ENCODE peak calls at places on chromosomes 6 and 20, in six cellular contexts. V, U, I, L, B and A are unnamed samples.

GRCh38 chr20:39627765-39628164 is 665.6 kb downstream of the DHX35 start:
- DNase-seq in V (no peak), U (no peak), I (no peak), L (no peak), B (no peak), A (no peak)

GRCh38 chr20:63690898-63691710 is 5.3 kb upstream of the TNFRSF6B start:
- DNase-seq in V (no peak), U (peak), I (no peak), L (no peak), B (peak), A (no peak)

GRCh38 chr20:35947489-35947888 is 6.8 kb downstream of the SCAND1 start:
- DNase-seq in V (peak), U (peak), I (peak), L (peak), B (peak), A (peak)

GRCh38 chr6:101578306-101578705 is 184.8 kb downstream of the GRIK2 start:
- DNase-seq in V (no peak), U (no peak), I (no peak), L (no peak), B (no peak), A (no peak)

GRCh38 chr6:28953039-28953872 is 29.5 kb upstream of the TRIM27 start:
- DNase-seq in V (peak), U (peak), I (peak), L (peak), B (peak), A (peak)

GRCh38 chr20:44031822-44032582 is 117.3 kb downstream of the TOX2 start:
- DNase-seq in V (no peak), U (no peak), I (no peak), L (no peak), B (no peak), A (no peak)

GRCh38 chr6:151196571-151196970 is 43.2 kb upstream of the AKAP12 start:
- DNase-seq in V (no peak), U (no peak), I (no peak), L (no peak), B (no peak), A (no peak)

GRCh38 chr20:327946-328563 is 2.7 kb downstream of the SOX12 start:
- DNase-seq in V (no peak), U (no peak), I (no peak), L (peak), B (no peak), A (no peak)

GRCh38 chr6:35635601-35636597 is 52.8 kb downstream of the FKBP5 start:
- DNase-seq in V (no peak), U (no peak), I (no peak), L (no peak), B (no peak), A (no peak)

GRCh38 chr6:52304917-52305316 is 20.4 kb upstream of the MCM3 start:
- DNase-seq in V (peak), U (no peak), I (no peak), L (no peak), B (no peak), A (no peak)

GRCh38 chr20:64101731-64102621 is 5.4 kb downstream of the NPBWR2 start:
- DNase-seq in V (peak), U (no peak), I (peak), L (no peak), B (peak), A (peak)

GRCh38 chr6:75893058-75893775 is 144.2 kb downstream of the MYO6 start:
- DNase-seq in V (peak), U (peak), I (peak), L (peak), B (no peak), A (peak)

GRCh38 chr20:46438156-46438750 is 31.8 kb upstream of the ELMO2 start:
- DNase-seq in V (peak), U (peak), I (peak), L (peak), B (no peak), A (no peak)

GRCh38 chr20:33079267-33079666 is at the start of gene BPIFB4:
- DNase-seq in V (no peak), U (no peak), I (no peak), L (no peak), B (no peak), A (no peak)

GRCh38 chr6:32110632-32111031 is 1.5 kb upstream of the TNXB start:
- DNase-seq in V (no peak), U (no peak), I (no peak), L (no peak), B (no peak), A (no peak)

GRCh38 chr6:150881911-150882481 is 16.5 kb downstream of the MTHFD1L start:
- DNase-seq in V (peak), U (peak), I (peak), L (no peak), B (no peak), A (no peak)

GRCh38 chr20:31721408-31722332 is 998 bp downstream of the BCL2L1 start:
- DNase-seq in V (no peak), U (peak), I (no peak), L (peak), B (peak), A (no peak)

GRCh38 chr6:118660218-118660569 is 8.8 kb upstream of the CEP85L start:
- DNase-seq in V (peak), U (no peak), I (no peak), L (peak), B (peak), A (no peak)

GRCh38 chr6:2725999-2726567 is 24.6 kb downstream of the MYLK4 start:
- DNase-seq in V (peak), U (no peak), I (no peak), L (no peak), B (no peak), A (no peak)

GRCh38 chr20:62142252-62143117 is 709 bp downstream of the PSMA7 start:
- DNase-seq in V (peak), U (no peak), I (no peak), L (no peak), B (no peak), A (peak)

GRCh38 chr6:92047886-92048285 is 1371.5 kb downstream of the EPHA7 start:
- DNase-seq in V (no peak), U (no peak), I (peak), L (peak), B (no peak), A (peak)

GRCh38 chr6:499617-500016 is 108.1 kb downstream of the IRF4 start:
- DNase-seq in V (no peak), U (no peak), I (no peak), L (no peak), B (peak), A (no peak)

GRCh38 chr6:21325201-21325856 is 268.2 kb upstream of the SOX4 start:
- DNase-seq in V (no peak), U (no peak), I (no peak), L (peak), B (no peak), A (no peak)

GRCh38 chr6:28105286-28105685 is 19.1 kb upstream of the ZSCAN16 start:
- DNase-seq in V (peak), U (peak), I (peak), L (no peak), B (no peak), A (no peak)

GRCh38 chr20:11660673-11661072 is 257.0 kb upstream of the BTBD3 start:
- DNase-seq in V (no peak), U (no peak), I (no peak), L (no peak), B (no peak), A (no peak)

GRCh38 chr6:56803594-56803993 is 151.3 kb upstream of the BEND6 start:
- DNase-seq in V (peak), U (no peak), I (no peak), L (no peak), B (no peak), A (no peak)

GRCh38 chr20:58312836-58313235 is 3.3 kb downstream of the RAB22A start:
- DNase-seq in V (peak), U (no peak), I (no peak), L (no peak), B (no peak), A (no peak)

GRCh38 chr6:111987295-111987694 is 66.6 kb upstream of the CCN6 start:
- DNase-seq in V (no peak), U (no peak), I (no peak), L (no peak), B (no peak), A (no peak)

GRCh38 chr6:52496609-52497008 is 76.5 kb downstream of the EFHC1 start:
- DNase-seq in V (no peak), U (no peak), I (no peak), L (no peak), B (no peak), A (no peak)

GRCh38 chr6:14704383-14705271 is 541.2 kb upstream of the JARID2 start:
- DNase-seq in V (no peak), U (no peak), I (no peak), L (no peak), B (no peak), A (no peak)

GRCh38 chr6:155080876-155081845 is 86.0 kb downstream of the TIAM2 start:
- DNase-seq in V (peak), U (no peak), I (no peak), L (no peak), B (no peak), A (no peak)

GRCh38 chr6:85435872-85436271 is 14.0 kb upstream of the NT5E start:
- DNase-seq in V (no peak), U (no peak), I (no peak), L (no peak), B (no peak), A (no peak)